ENCODE peak calls at places on chromosomes 12 and 14, in six cellular contexts. Y is HT1080, T is foreskin fibroblast, B is neural progenitor cell, H is H4, G is AG04450. C is an unnamed sample.
A peak's percentile ranks its signal among the peaks of the same experiment; 100 is the strongest.

GRCh38 chr14:59282366-59282765 is 93.9 kb downstream of the DAAM1 start:
- DNase-seq in Y (peak; percentile 48), T (peak; percentile 67), B (no peak), H (peak; percentile 17), G (no peak), C (no peak)

GRCh38 chr14:50037837-50038236 is 78.5 kb downstream of the VCPKMT start:
- DNase-seq in Y (no peak), T (no peak), B (no peak), H (no peak), G (no peak), C (no peak)

GRCh38 chr12:68279227-68280054 is 26.0 kb upstream of the IL22 start:
- DNase-seq in Y (no peak), T (no peak), B (no peak), H (no peak), G (no peak), C (no peak)

GRCh38 chr12:45726594-45727300 is 2.8 kb upstream of the ARID2 start:
- DNase-seq in Y (no peak), T (no peak), B (peak; percentile 59), H (peak; percentile 6), G (no peak), C (peak; percentile 34)

GRCh38 chr14:24459331-24459730 is 16.8 kb upstream of the SDR39U1 start:
- DNase-seq in Y (no peak), T (no peak), B (no peak), H (no peak), G (no peak), C (no peak)

GRCh38 chr14:74954232-74954946 is 1.0 kb downstream of the PGF start:
- DNase-seq in Y (peak; percentile 59), T (no peak), B (peak; percentile 65), H (no peak), G (no peak), C (no peak)

GRCh38 chr14:91333640-91334039 is 84.0 kb downstream of the CCDC88C start:
- DNase-seq in Y (no peak), T (no peak), B (no peak), H (no peak), G (no peak), C (no peak)

GRCh38 chr12:50764116-50764860 is 387 bp downstream of the ATF1 start:
- DNase-seq in Y (peak; percentile 55), T (no peak), B (peak; percentile 84), H (peak; percentile 22), G (no peak), C (no peak)

GRCh38 chr12:132475304-132476037 is 14.5 kb upstream of the FBRSL1 start:
- DNase-seq in Y (no peak), T (no peak), B (no peak), H (no peak), G (no peak), C (peak; percentile 31)

GRCh38 chr14:55122441-55122986 is 6.5 kb upstream of the LGALS3 start:
- DNase-seq in Y (no peak), T (no peak), B (no peak), H (no peak), G (no peak), C (no peak)

GRCh38 chr12:90064759-90065158 is 356.1 kb upstream of the ATP2B1 start:
- DNase-seq in Y (no peak), T (no peak), B (no peak), H (no peak), G (no peak), C (no peak)

GRCh38 chr14:77889971-77890442 is 90.1 kb downstream of the ADCK1 start:
- DNase-seq in Y (peak; percentile 85), T (peak; percentile 38), B (no peak), H (peak; percentile 31), G (peak; percentile 37), C (no peak)

GRCh38 chr14:81453166-81453766 is 53.1 kb upstream of the STON2 start:
- DNase-seq in Y (peak; percentile 37), T (no peak), B (peak; percentile 72), H (peak; percentile 29), G (no peak), C (peak; percentile 62)

GRCh38 chr14:73741386-73741875 is 27.2 kb upstream of the PNMA1 start:
- DNase-seq in Y (peak; percentile 94), T (peak; percentile 70), B (peak; percentile 60), H (peak; percentile 82), G (no peak), C (peak; percentile 81)

GRCh38 chr14:59123975-59124374 is 64.5 kb upstream of the DAAM1 start:
- DNase-seq in Y (peak; percentile 32), T (no peak), B (no peak), H (peak; percentile 39), G (no peak), C (peak; percentile 41)

GRCh38 chr12:102095677-102096263 is 24.1 kb downstream of the NUP37 start:
- DNase-seq in Y (peak; percentile 24), T (peak; percentile 10), B (peak; percentile 5), H (peak; percentile 19), G (no peak), C (peak; percentile 31)

GRCh38 chr12:607541-608001 is 55.7 kb downstream of the NINJ2 start:
- DNase-seq in Y (peak; percentile 14), T (no peak), B (no peak), H (no peak), G (no peak), C (no peak)

GRCh38 chr14:53715390-53715730 is 241.3 kb downstream of the BMP4 start:
- DNase-seq in Y (peak; percentile 27), T (peak; percentile 41), B (no peak), H (peak; percentile 60), G (no peak), C (peak; percentile 57)

GRCh38 chr14:52790756-52791203 is 627 bp downstream of the GNPNAT1 start:
- DNase-seq in Y (no peak), T (no peak), B (no peak), H (no peak), G (no peak), C (no peak)

GRCh38 chr12:128982933-128983332 is 129.7 kb downstream of the GLT1D1 start:
- DNase-seq in Y (no peak), T (no peak), B (no peak), H (no peak), G (no peak), C (no peak)

GRCh38 chr14:94936411-94936892 is 166.5 kb upstream of the GSC start:
- DNase-seq in Y (no peak), T (peak; percentile 7), B (peak; percentile 15), H (no peak), G (no peak), C (no peak)

GRCh38 chr12:20194171-20194570 is 174.2 kb upstream of the PDE3A start:
- DNase-seq in Y (peak; percentile 8), T (peak; percentile 1), B (peak; percentile 30), H (peak; percentile 53), G (no peak), C (peak; percentile 11)

GRCh38 chr14:34046799-34047520 is 96.1 kb upstream of the EGLN3 start:
- DNase-seq in Y (no peak), T (no peak), B (no peak), H (no peak), G (no peak), C (no peak)

GRCh38 chr12:100716949-100717732 is 77.4 kb upstream of the ANO4 start:
- DNase-seq in Y (no peak), T (peak; percentile 15), B (peak; percentile 81), H (no peak), G (no peak), C (no peak)

GRCh38 chr14:22448035-22448904 is 140.8 kb downstream of the DAD1 start:
- DNase-seq in Y (peak; percentile 72), T (no peak), B (no peak), H (no peak), G (no peak), C (peak; percentile 78)

GRCh38 chr14:64663174-64663573 is 41.0 kb upstream of the PLEKHG3 start:
- DNase-seq in Y (peak; percentile 82), T (no peak), B (no peak), H (no peak), G (no peak), C (peak; percentile 72)

GRCh38 chr14:103391048-103391447 is 5.8 kb downstream of the MARK3 start:
- DNase-seq in Y (peak; percentile 75), T (peak; percentile 55), B (peak; percentile 66), H (peak; percentile 62), G (peak; percentile 49), C (peak; percentile 91)

GRCh38 chr12:19830461-19830860 is 391.2 kb downstream of the AEBP2 start:
- DNase-seq in Y (no peak), T (no peak), B (no peak), H (no peak), G (no peak), C (no peak)

GRCh38 chr14:36935976-36936678 is 236.3 kb downstream of the SLC25A21 start:
- DNase-seq in Y (peak; percentile 17), T (no peak), B (peak; percentile 9), H (no peak), G (no peak), C (no peak)

GRCh38 chr14:23117371-23118020 is 1.6 kb downstream of the CEBPE start:
- DNase-seq in Y (no peak), T (no peak), B (no peak), H (no peak), G (no peak), C (no peak)

GRCh38 chr12:45292486-45293195 is 76.7 kb downstream of the ANO6 start:
- DNase-seq in Y (no peak), T (no peak), B (no peak), H (no peak), G (no peak), C (no peak)

GRCh38 chr12:42208574-42208973 is 29.5 kb downstream of the YAF2 start:
- DNase-seq in Y (no peak), T (no peak), B (no peak), H (no peak), G (no peak), C (no peak)

GRCh38 chr12:116539905-116540482 is 19.2 kb upstream of the MAP1LC3B2 start:
- DNase-seq in Y (peak; percentile 66), T (peak; percentile 75), B (peak; percentile 93), H (peak; percentile 26), G (peak; percentile 53), C (no peak)

GRCh38 chr12:47080725-47081502 is 1.2 kb upstream of the AMIGO2 start:
- DNase-seq in Y (peak; percentile 79), T (no peak), B (peak; percentile 51), H (peak; percentile 64), G (no peak), C (peak; percentile 46)

GRCh38 chr12:98509063-98509462 is 6.3 kb upstream of the TMPO start:
- DNase-seq in Y (no peak), T (no peak), B (no peak), H (no peak), G (no peak), C (no peak)

GRCh38 chr12:110279976-110280783 is 867 bp upstream of the ATP2A2 start:
- DNase-seq in Y (peak; percentile 61), T (peak; percentile 45), B (peak; percentile 27), H (no peak), G (no peak), C (peak; percentile 51)

GRCh38 chr12:100187857-100188519 is 12.6 kb upstream of the ACTR6 start:
- DNase-seq in Y (no peak), T (no peak), B (no peak), H (no peak), G (no peak), C (no peak)

GRCh38 chr12:104223599-104224168 is 8.1 kb downstream of the TXNRD1 start:
- DNase-seq in Y (no peak), T (no peak), B (no peak), H (no peak), G (no peak), C (no peak)

GRCh38 chr12:62629413-62629812 is 162.8 kb downstream of the MON2 start:
- DNase-seq in Y (no peak), T (no peak), B (peak; percentile 50), H (no peak), G (no peak), C (no peak)